ENCODE peak calls at places on chromosomes 11 and 22, in nine cellular contexts. One of them, this sample, is unnamed.
A peak's percentile ranks its signal among the peaks of the same experiment; 100 is the strongest.

GRCh38 chr11:119814766-119815165 is 85.8 kb upstream of the NECTIN1 start:
- DNase-seq in A549: no peak
- DNase-seq in progenitor cell of endocrine pancreas: no peak
- DNase-seq in lung: no peak
- DNase-seq in tibial nerve: no peak
- DNase-seq in adrenal gland: no peak
- DNase-seq in stimulated activated CD4-positive, alpha-beta T cell treated with anti-CD3 and anti-CD28 coated beads, TNF-alpha, amount 100 ng/mL, for 4 hours: no peak
- DNase-seq in anterior cingulate cortex: no peak
- DNase-seq in keratinocyte: no peak
- DNase-seq in this sample: no peak

GRCh38 chr11:111454561-111455192 is 57.5 kb downstream of the BTG4 start:
- DNase-seq in A549: peak; percentile 59
- DNase-seq in progenitor cell of endocrine pancreas: peak; percentile 44
- DNase-seq in lung: no peak
- DNase-seq in tibial nerve: no peak
- DNase-seq in adrenal gland: peak; percentile 7
- DNase-seq in stimulated activated CD4-positive, alpha-beta T cell treated with anti-CD3 and anti-CD28 coated beads, TNF-alpha, amount 100 ng/mL, for 4 hours: peak; percentile 22
- DNase-seq in anterior cingulate cortex: peak; percentile 43
- DNase-seq in keratinocyte: peak; percentile 66
- DNase-seq in this sample: no peak

GRCh38 chr22:46795140-46795539 is 32.7 kb downstream of the TBC1D22A start:
- DNase-seq in A549: no peak
- DNase-seq in progenitor cell of endocrine pancreas: no peak
- DNase-seq in lung: no peak
- DNase-seq in tibial nerve: no peak
- DNase-seq in adrenal gland: no peak
- DNase-seq in stimulated activated CD4-positive, alpha-beta T cell treated with anti-CD3 and anti-CD28 coated beads, TNF-alpha, amount 100 ng/mL, for 4 hours: no peak
- DNase-seq in anterior cingulate cortex: no peak
- DNase-seq in keratinocyte: no peak
- DNase-seq in this sample: no peak

GRCh38 chr11:106133529-106133928 is 56.1 kb downstream of the AASDHPPT start:
- DNase-seq in A549: no peak
- DNase-seq in progenitor cell of endocrine pancreas: no peak
- DNase-seq in lung: no peak
- DNase-seq in tibial nerve: no peak
- DNase-seq in adrenal gland: peak; percentile 4
- DNase-seq in stimulated activated CD4-positive, alpha-beta T cell treated with anti-CD3 and anti-CD28 coated beads, TNF-alpha, amount 100 ng/mL, for 4 hours: no peak
- DNase-seq in anterior cingulate cortex: no peak
- DNase-seq in keratinocyte: no peak
- DNase-seq in this sample: peak; percentile 30

GRCh38 chr22:19955241-19956128 is 13.9 kb upstream of the TXNRD2 start:
- DNase-seq in A549: no peak
- DNase-seq in progenitor cell of endocrine pancreas: no peak
- DNase-seq in lung: no peak
- DNase-seq in tibial nerve: no peak
- DNase-seq in adrenal gland: no peak
- DNase-seq in stimulated activated CD4-positive, alpha-beta T cell treated with anti-CD3 and anti-CD28 coated beads, TNF-alpha, amount 100 ng/mL, for 4 hours: no peak
- DNase-seq in anterior cingulate cortex: no peak
- DNase-seq in keratinocyte: no peak
- DNase-seq in this sample: no peak

GRCh38 chr22:47193606-47194316 is 431.3 kb downstream of the TBC1D22A start:
- DNase-seq in A549: no peak
- DNase-seq in progenitor cell of endocrine pancreas: no peak
- DNase-seq in lung: no peak
- DNase-seq in tibial nerve: peak; percentile 6
- DNase-seq in adrenal gland: no peak
- DNase-seq in stimulated activated CD4-positive, alpha-beta T cell treated with anti-CD3 and anti-CD28 coated beads, TNF-alpha, amount 100 ng/mL, for 4 hours: no peak
- DNase-seq in anterior cingulate cortex: no peak
- DNase-seq in keratinocyte: no peak
- DNase-seq in this sample: no peak

GRCh38 chr22:22408731-22409696 is 99.5 kb downstream of the ZNF280B start:
- DNase-seq in A549: peak; percentile 15
- DNase-seq in progenitor cell of endocrine pancreas: no peak
- DNase-seq in lung: no peak
- DNase-seq in tibial nerve: no peak
- DNase-seq in adrenal gland: peak; percentile 53
- DNase-seq in stimulated activated CD4-positive, alpha-beta T cell treated with anti-CD3 and anti-CD28 coated beads, TNF-alpha, amount 100 ng/mL, for 4 hours: no peak
- DNase-seq in anterior cingulate cortex: no peak
- DNase-seq in keratinocyte: no peak
- DNase-seq in this sample: peak; percentile 46

GRCh38 chr22:30830907-30831306 is 136.2 kb downstream of the OSBP2 start:
- DNase-seq in A549: peak; percentile 70
- DNase-seq in progenitor cell of endocrine pancreas: no peak
- DNase-seq in lung: no peak
- DNase-seq in tibial nerve: no peak
- DNase-seq in adrenal gland: no peak
- DNase-seq in stimulated activated CD4-positive, alpha-beta T cell treated with anti-CD3 and anti-CD28 coated beads, TNF-alpha, amount 100 ng/mL, for 4 hours: no peak
- DNase-seq in anterior cingulate cortex: no peak
- DNase-seq in keratinocyte: peak; percentile 94
- DNase-seq in this sample: peak; percentile 46

GRCh38 chr22:27452245-27452644 is 349.3 kb downstream of the MN1 start:
- DNase-seq in A549: no peak
- DNase-seq in progenitor cell of endocrine pancreas: no peak
- DNase-seq in lung: no peak
- DNase-seq in tibial nerve: no peak
- DNase-seq in adrenal gland: no peak
- DNase-seq in stimulated activated CD4-positive, alpha-beta T cell treated with anti-CD3 and anti-CD28 coated beads, TNF-alpha, amount 100 ng/mL, for 4 hours: no peak
- DNase-seq in anterior cingulate cortex: no peak
- DNase-seq in keratinocyte: no peak
- DNase-seq in this sample: no peak

GRCh38 chr22:29673361-29673760 is 46.4 kb upstream of the CABP7 start:
- DNase-seq in A549: no peak
- DNase-seq in progenitor cell of endocrine pancreas: no peak
- DNase-seq in lung: no peak
- DNase-seq in tibial nerve: no peak
- DNase-seq in adrenal gland: no peak
- DNase-seq in stimulated activated CD4-positive, alpha-beta T cell treated with anti-CD3 and anti-CD28 coated beads, TNF-alpha, amount 100 ng/mL, for 4 hours: no peak
- DNase-seq in anterior cingulate cortex: no peak
- DNase-seq in keratinocyte: no peak
- DNase-seq in this sample: no peak

GRCh38 chr11:36425593-36426206 is 84.4 kb downstream of the TRAF6 start:
- DNase-seq in A549: no peak
- DNase-seq in progenitor cell of endocrine pancreas: no peak
- DNase-seq in lung: no peak
- DNase-seq in tibial nerve: no peak
- DNase-seq in adrenal gland: no peak
- DNase-seq in stimulated activated CD4-positive, alpha-beta T cell treated with anti-CD3 and anti-CD28 coated beads, TNF-alpha, amount 100 ng/mL, for 4 hours: no peak
- DNase-seq in anterior cingulate cortex: no peak
- DNase-seq in keratinocyte: no peak
- DNase-seq in this sample: no peak

GRCh38 chr11:93329936-93330445 is 551 bp upstream of the DEUP1 start:
- DNase-seq in A549: peak; percentile 2
- DNase-seq in progenitor cell of endocrine pancreas: no peak
- DNase-seq in lung: no peak
- DNase-seq in tibial nerve: no peak
- DNase-seq in adrenal gland: peak; percentile 15
- DNase-seq in stimulated activated CD4-positive, alpha-beta T cell treated with anti-CD3 and anti-CD28 coated beads, TNF-alpha, amount 100 ng/mL, for 4 hours: no peak
- DNase-seq in anterior cingulate cortex: no peak
- DNase-seq in keratinocyte: no peak
- DNase-seq in this sample: no peak

GRCh38 chr11:93051181-93051580 is 81.7 kb downstream of the MTNR1B start:
- DNase-seq in A549: no peak
- DNase-seq in progenitor cell of endocrine pancreas: no peak
- DNase-seq in lung: no peak
- DNase-seq in tibial nerve: no peak
- DNase-seq in adrenal gland: no peak
- DNase-seq in stimulated activated CD4-positive, alpha-beta T cell treated with anti-CD3 and anti-CD28 coated beads, TNF-alpha, amount 100 ng/mL, for 4 hours: no peak
- DNase-seq in anterior cingulate cortex: no peak
- DNase-seq in keratinocyte: no peak
- DNase-seq in this sample: no peak

GRCh38 chr11:131025020-131025419 is 108.7 kb upstream of the SNX19 start:
- DNase-seq in A549: peak; percentile 5
- DNase-seq in progenitor cell of endocrine pancreas: no peak
- DNase-seq in lung: no peak
- DNase-seq in tibial nerve: no peak
- DNase-seq in adrenal gland: peak; percentile 22
- DNase-seq in stimulated activated CD4-positive, alpha-beta T cell treated with anti-CD3 and anti-CD28 coated beads, TNF-alpha, amount 100 ng/mL, for 4 hours: no peak
- DNase-seq in anterior cingulate cortex: no peak
- DNase-seq in keratinocyte: no peak
- DNase-seq in this sample: peak; percentile 16

GRCh38 chr22:30767656-30768055 is 73.0 kb downstream of the OSBP2 start:
- DNase-seq in A549: no peak
- DNase-seq in progenitor cell of endocrine pancreas: no peak
- DNase-seq in lung: no peak
- DNase-seq in tibial nerve: no peak
- DNase-seq in adrenal gland: no peak
- DNase-seq in stimulated activated CD4-positive, alpha-beta T cell treated with anti-CD3 and anti-CD28 coated beads, TNF-alpha, amount 100 ng/mL, for 4 hours: no peak
- DNase-seq in anterior cingulate cortex: no peak
- DNase-seq in keratinocyte: no peak
- DNase-seq in this sample: no peak

GRCh38 chr11:107598225-107599139 is 7.5 kb downstream of the ELMOD1 start:
- DNase-seq in A549: peak; percentile 22
- DNase-seq in progenitor cell of endocrine pancreas: no peak
- DNase-seq in lung: no peak
- DNase-seq in tibial nerve: no peak
- DNase-seq in adrenal gland: peak; percentile 37
- DNase-seq in stimulated activated CD4-positive, alpha-beta T cell treated with anti-CD3 and anti-CD28 coated beads, TNF-alpha, amount 100 ng/mL, for 4 hours: no peak
- DNase-seq in anterior cingulate cortex: no peak
- DNase-seq in keratinocyte: no peak
- DNase-seq in this sample: peak; percentile 20

GRCh38 chr11:62592989-62593421 is 1.7 kb upstream of the TUT1 start:
- DNase-seq in A549: no peak
- DNase-seq in progenitor cell of endocrine pancreas: no peak
- DNase-seq in lung: no peak
- DNase-seq in tibial nerve: no peak
- DNase-seq in adrenal gland: no peak
- DNase-seq in stimulated activated CD4-positive, alpha-beta T cell treated with anti-CD3 and anti-CD28 coated beads, TNF-alpha, amount 100 ng/mL, for 4 hours: no peak
- DNase-seq in anterior cingulate cortex: peak; percentile 41
- DNase-seq in keratinocyte: no peak
- DNase-seq in this sample: no peak

GRCh38 chr11:63906585-63906984 is 10.4 kb downstream of the RCOR2 start:
- DNase-seq in A549: no peak
- DNase-seq in progenitor cell of endocrine pancreas: no peak
- DNase-seq in lung: no peak
- DNase-seq in tibial nerve: no peak
- DNase-seq in adrenal gland: peak; percentile 29
- DNase-seq in stimulated activated CD4-positive, alpha-beta T cell treated with anti-CD3 and anti-CD28 coated beads, TNF-alpha, amount 100 ng/mL, for 4 hours: no peak
- DNase-seq in anterior cingulate cortex: no peak
- DNase-seq in keratinocyte: no peak
- DNase-seq in this sample: no peak

GRCh38 chr22:31272522-31273446 is 19.5 kb downstream of the PIK3IP1 start:
- DNase-seq in A549: peak; percentile 39
- DNase-seq in progenitor cell of endocrine pancreas: peak; percentile 30
- DNase-seq in lung: peak; percentile 67
- DNase-seq in tibial nerve: no peak
- DNase-seq in adrenal gland: peak; percentile 76
- DNase-seq in stimulated activated CD4-positive, alpha-beta T cell treated with anti-CD3 and anti-CD28 coated beads, TNF-alpha, amount 100 ng/mL, for 4 hours: no peak
- DNase-seq in anterior cingulate cortex: peak; percentile 25
- DNase-seq in keratinocyte: no peak
- DNase-seq in this sample: peak; percentile 59

GRCh38 chr11:9214765-9215164 is 50.4 kb downstream of the DENND5A start:
- DNase-seq in A549: no peak
- DNase-seq in progenitor cell of endocrine pancreas: no peak
- DNase-seq in lung: no peak
- DNase-seq in tibial nerve: no peak
- DNase-seq in adrenal gland: no peak
- DNase-seq in stimulated activated CD4-positive, alpha-beta T cell treated with anti-CD3 and anti-CD28 coated beads, TNF-alpha, amount 100 ng/mL, for 4 hours: no peak
- DNase-seq in anterior cingulate cortex: no peak
- DNase-seq in keratinocyte: no peak
- DNase-seq in this sample: no peak

GRCh38 chr22:45516923-45517675 is 14.4 kb downstream of the FBLN1 start:
- DNase-seq in A549: no peak
- DNase-seq in progenitor cell of endocrine pancreas: no peak
- DNase-seq in lung: no peak
- DNase-seq in tibial nerve: no peak
- DNase-seq in adrenal gland: no peak
- DNase-seq in stimulated activated CD4-positive, alpha-beta T cell treated with anti-CD3 and anti-CD28 coated beads, TNF-alpha, amount 100 ng/mL, for 4 hours: no peak
- DNase-seq in anterior cingulate cortex: no peak
- DNase-seq in keratinocyte: no peak
- DNase-seq in this sample: no peak

GRCh38 chr11:789951-790350 is at the start of gene CEND1:
- DNase-seq in A549: peak; percentile 44
- DNase-seq in progenitor cell of endocrine pancreas: no peak
- DNase-seq in lung: no peak
- DNase-seq in tibial nerve: no peak
- DNase-seq in adrenal gland: no peak
- DNase-seq in stimulated activated CD4-positive, alpha-beta T cell treated with anti-CD3 and anti-CD28 coated beads, TNF-alpha, amount 100 ng/mL, for 4 hours: peak; percentile 35
- DNase-seq in anterior cingulate cortex: peak; percentile 73
- DNase-seq in keratinocyte: no peak
- DNase-seq in this sample: no peak

GRCh38 chr11:36744375-36745168 is 146.5 kb upstream of the RAG2 start:
- DNase-seq in A549: peak; percentile 8
- DNase-seq in progenitor cell of endocrine pancreas: peak; percentile 51
- DNase-seq in lung: peak; percentile 68
- DNase-seq in tibial nerve: peak; percentile 57
- DNase-seq in adrenal gland: peak; percentile 89
- DNase-seq in stimulated activated CD4-positive, alpha-beta T cell treated with anti-CD3 and anti-CD28 coated beads, TNF-alpha, amount 100 ng/mL, for 4 hours: peak; percentile 15
- DNase-seq in anterior cingulate cortex: peak; percentile 32
- DNase-seq in keratinocyte: peak; percentile 13
- DNase-seq in this sample: peak; percentile 69

GRCh38 chr22:23216331-23217170 is 36.2 kb downstream of the BCR start:
- DNase-seq in A549: no peak
- DNase-seq in progenitor cell of endocrine pancreas: no peak
- DNase-seq in lung: no peak
- DNase-seq in tibial nerve: no peak
- DNase-seq in adrenal gland: no peak
- DNase-seq in stimulated activated CD4-positive, alpha-beta T cell treated with anti-CD3 and anti-CD28 coated beads, TNF-alpha, amount 100 ng/mL, for 4 hours: no peak
- DNase-seq in anterior cingulate cortex: no peak
- DNase-seq in keratinocyte: no peak
- DNase-seq in this sample: no peak

GRCh38 chr11:108733479-108734116 is 68.7 kb downstream of the DDX10 start:
- DNase-seq in A549: no peak
- DNase-seq in progenitor cell of endocrine pancreas: no peak
- DNase-seq in lung: no peak
- DNase-seq in tibial nerve: no peak
- DNase-seq in adrenal gland: peak; percentile 6
- DNase-seq in stimulated activated CD4-positive, alpha-beta T cell treated with anti-CD3 and anti-CD28 coated beads, TNF-alpha, amount 100 ng/mL, for 4 hours: no peak
- DNase-seq in anterior cingulate cortex: no peak
- DNase-seq in keratinocyte: no peak
- DNase-seq in this sample: peak; percentile 19

GRCh38 chr11:12800032-12800671 is 125.9 kb downstream of the TEAD1 start:
- DNase-seq in A549: peak; percentile 80
- DNase-seq in progenitor cell of endocrine pancreas: no peak
- DNase-seq in lung: peak; percentile 42
- DNase-seq in tibial nerve: no peak
- DNase-seq in adrenal gland: peak; percentile 28
- DNase-seq in stimulated activated CD4-positive, alpha-beta T cell treated with anti-CD3 and anti-CD28 coated beads, TNF-alpha, amount 100 ng/mL, for 4 hours: no peak
- DNase-seq in anterior cingulate cortex: no peak
- DNase-seq in keratinocyte: no peak
- DNase-seq in this sample: no peak

GRCh38 chr11:117449111-117449693 is 121.5 kb downstream of the CEP164 start:
- DNase-seq in A549: no peak
- DNase-seq in progenitor cell of endocrine pancreas: no peak
- DNase-seq in lung: no peak
- DNase-seq in tibial nerve: no peak
- DNase-seq in adrenal gland: no peak
- DNase-seq in stimulated activated CD4-positive, alpha-beta T cell treated with anti-CD3 and anti-CD28 coated beads, TNF-alpha, amount 100 ng/mL, for 4 hours: no peak
- DNase-seq in anterior cingulate cortex: no peak
- DNase-seq in keratinocyte: no peak
- DNase-seq in this sample: peak; percentile 23

GRCh38 chr11:95337972-95338429 is 107.0 kb upstream of the SESN3 start:
- DNase-seq in A549: no peak
- DNase-seq in progenitor cell of endocrine pancreas: no peak
- DNase-seq in lung: no peak
- DNase-seq in tibial nerve: no peak
- DNase-seq in adrenal gland: no peak
- DNase-seq in stimulated activated CD4-positive, alpha-beta T cell treated with anti-CD3 and anti-CD28 coated beads, TNF-alpha, amount 100 ng/mL, for 4 hours: no peak
- DNase-seq in anterior cingulate cortex: no peak
- DNase-seq in keratinocyte: no peak
- DNase-seq in this sample: no peak

GRCh38 chr11:94586546-94586945 is 19.4 kb downstream of the PIWIL4 start:
- DNase-seq in A549: no peak
- DNase-seq in progenitor cell of endocrine pancreas: no peak
- DNase-seq in lung: no peak
- DNase-seq in tibial nerve: no peak
- DNase-seq in adrenal gland: no peak
- DNase-seq in stimulated activated CD4-positive, alpha-beta T cell treated with anti-CD3 and anti-CD28 coated beads, TNF-alpha, amount 100 ng/mL, for 4 hours: no peak
- DNase-seq in anterior cingulate cortex: no peak
- DNase-seq in keratinocyte: no peak
- DNase-seq in this sample: no peak

GRCh38 chr11:110070176-110070575 is 23.0 kb upstream of the ZC3H12C start:
- DNase-seq in A549: no peak
- DNase-seq in progenitor cell of endocrine pancreas: no peak
- DNase-seq in lung: no peak
- DNase-seq in tibial nerve: no peak
- DNase-seq in adrenal gland: no peak
- DNase-seq in stimulated activated CD4-positive, alpha-beta T cell treated with anti-CD3 and anti-CD28 coated beads, TNF-alpha, amount 100 ng/mL, for 4 hours: no peak
- DNase-seq in anterior cingulate cortex: no peak
- DNase-seq in keratinocyte: no peak
- DNase-seq in this sample: no peak

This sample was measured in RKO.